ENCODE peak calls at places on chromosome 22, in eight cellular contexts. W, X, B, L, G, U, J and Y are unnamed samples.

GRCh38 chr22:29700949-29701927 is 18.6 kb upstream of the CABP7 start:
- DNase-seq in X (peak; percentile 77), J (peak; percentile 34), W (peak; percentile 55), U (peak; percentile 41), B (no peak), L (peak; percentile 46), G (no peak), Y (peak; percentile 65)

GRCh38 chr22:37979782-37980181 is 4.6 kb downstream of the SOX10 start:
- DNase-seq in W (no peak), L (no peak), X (peak; percentile 74), U (no peak), B (no peak), J (no peak), G (no peak), Y (no peak)

GRCh38 chr22:36311386-36312085 is 58.6 kb downstream of the APOL1 start:
- DNase-seq in U (no peak), X (no peak), G (peak; percentile 76), B (no peak), J (peak; percentile 37), W (no peak), L (no peak), Y (no peak)

GRCh38 chr22:41285441-41285819 is 557 bp downstream of the RANGAP1 start:
- DNase-seq in J (peak; percentile 96), B (peak; percentile 48), X (peak; percentile 69), W (peak; percentile 67), U (peak; percentile 91), L (peak; percentile 53), G (peak; percentile 95), Y (peak; percentile 74)

GRCh38 chr22:28674121-28674563 is 5.5 kb downstream of the TTC28 start:
- DNase-seq in L (no peak), J (peak; percentile 43), X (no peak), U (peak; percentile 69), W (no peak), G (peak; percentile 55), B (no peak), Y (peak; percentile 33)

GRCh38 chr22:38981005-38981658 is 1.0 kb upstream of the APOBEC3B start:
- DNase-seq in X (peak; percentile 66), B (no peak), G (no peak), U (peak; percentile 11), L (peak; percentile 55), W (peak; percentile 55), J (peak; percentile 31), Y (peak; percentile 33)

GRCh38 chr22:29938285-29938693 is 55.3 kb downstream of the MTMR3 start:
- DNase-seq in J (peak; percentile 8), W (no peak), B (no peak), X (no peak), L (no peak), G (no peak), U (no peak), Y (no peak)

GRCh38 chr22:29431986-29432385 is 6.4 kb upstream of the RFPL1 start:
- DNase-seq in X (peak; percentile 39), B (no peak), J (no peak), G (no peak), U (no peak), L (no peak), W (peak; percentile 25), Y (peak; percentile 52)

GRCh38 chr22:50399751-50400331 is 56.7 kb downstream of the PPP6R2 start:
- DNase-seq in U (peak; percentile 12), X (peak; percentile 75), B (peak; percentile 31), G (no peak), W (peak; percentile 53), L (peak; percentile 41), J (no peak), Y (peak; percentile 33)

GRCh38 chr22:39135092-39135896 is 17.2 kb downstream of the CBX7 start:
- DNase-seq in X (peak; percentile 87), W (peak; percentile 72), G (peak; percentile 69), B (peak; percentile 56), U (no peak), L (no peak), J (no peak), Y (no peak)

GRCh38 chr22:29435236-29435635 is 3.1 kb upstream of the RFPL1 start:
- DNase-seq in U (no peak), W (no peak), X (no peak), B (no peak), J (no peak), G (no peak), L (no peak), Y (no peak)

GRCh38 chr22:45344339-45344738 is 34.6 kb downstream of the FAM118A start:
- DNase-seq in J (no peak), L (no peak), U (no peak), W (peak; percentile 42), X (peak; percentile 48), B (no peak), G (no peak), Y (no peak)

GRCh38 chr22:46074771-46075551 is 75.4 kb upstream of the PPARA start:
- DNase-seq in J (no peak), U (no peak), W (no peak), G (no peak), L (no peak), X (no peak), B (peak; percentile 21), Y (peak; percentile 73)

GRCh38 chr22:26756675-26757293 is 99.4 kb downstream of the MIAT start:
- DNase-seq in G (peak; percentile 65), B (peak; percentile 70), J (peak; percentile 36), L (peak; percentile 37), X (peak; percentile 84), W (peak; percentile 63), U (no peak), Y (peak; percentile 5)

GRCh38 chr22:30628491-30628890 is 7.1 kb upstream of the SLC35E4 start:
- DNase-seq in L (no peak), U (no peak), X (no peak), B (no peak), G (no peak), J (no peak), W (no peak), Y (no peak)

GRCh38 chr22:21448627-21449416 is 18.4 kb upstream of the TMEM191C start:
- DNase-seq in G (peak; percentile 37), J (no peak), B (no peak), L (no peak), W (no peak), U (no peak), X (peak; percentile 1), Y (no peak)

GRCh38 chr22:24421428-24421931 is 5.9 kb upstream of the ADORA2A start:
- DNase-seq in X (peak; percentile 60), W (no peak), J (no peak), B (no peak), L (no peak), U (peak; percentile 44), G (no peak), Y (peak; percentile 44)

GRCh38 chr22:30301995-30302809 is 12.9 kb upstream of the CASTOR1 start:
- DNase-seq in L (peak; percentile 74), U (no peak), G (no peak), X (no peak), J (peak; percentile 59), W (no peak), B (no peak), Y (peak; percentile 34)

GRCh38 chr22:42814215-42814614 is 42.9 kb downstream of the ARFGAP3 start:
- DNase-seq in U (no peak), L (no peak), B (no peak), G (no peak), J (no peak), X (no peak), W (no peak), Y (peak; percentile 53)

GRCh38 chr22:50089231-50090140 is at the start of gene MOV10L1:
- DNase-seq in U (no peak), L (no peak), X (no peak), B (no peak), G (no peak), W (no peak), J (no peak), Y (no peak)

GRCh38 chr22:50252081-50253045 is 1.3 kb upstream of the HDAC10 start:
- DNase-seq in J (peak; percentile 52), G (peak; percentile 77), B (peak; percentile 78), W (peak; percentile 68), X (peak; percentile 83), L (peak; percentile 85), U (peak; percentile 74), Y (peak; percentile 78)

GRCh38 chr22:45966892-45967365 is 10.0 kb downstream of the WNT7B start:
- DNase-seq in J (no peak), U (no peak), L (no peak), X (peak; percentile 75), G (no peak), W (no peak), B (no peak), Y (no peak)

GRCh38 chr22:19998991-19999820 is 17.4 kb downstream of the ARVCF start:
- DNase-seq in X (no peak), J (no peak), W (no peak), L (no peak), B (peak; percentile 36), G (no peak), U (no peak), Y (no peak)

GRCh38 chr22:20464096-20464614 is 26.5 kb upstream of the SCARF2 start:
- DNase-seq in L (no peak), G (no peak), J (no peak), U (peak; percentile 81), B (no peak), X (no peak), W (no peak), Y (peak; percentile 27)

GRCh38 chr22:48520888-48521600 is 1306.6 kb downstream of the BRD1 start:
- DNase-seq in B (no peak), J (no peak), G (no peak), L (no peak), W (no peak), X (no peak), U (no peak), Y (no peak)
- H3K9me3 ChIP-seq in B (no peaks in the 10 kb centered on the region), J (peaks cover 76% of the 10 kb centered on the region), G (no peaks in the 10 kb centered on the region), L (no peaks in the 10 kb centered on the region), W (no peaks in the 10 kb centered on the region), X (no peaks in the 10 kb centered on the region), U (no peaks in the 10 kb centered on the region), Y (no peaks in the 10 kb centered on the region)

GRCh38 chr22:23184100-23184763 is 3.9 kb downstream of the BCR start:
- DNase-seq in L (no peak), B (no peak), J (no peak), G (no peak), U (no peak), X (no peak), W (no peak), Y (no peak)
- H3K4me3 ChIP-seq in L (peak overlapping the region; percentile 64), B (no peak overlapping the region), J (no peak overlapping the region), G (no peak overlapping the region), U (peak overlapping the region; percentile 69), X (peak overlapping the region; percentile 64), W (no peak overlapping the region), Y (no peak overlapping the region)

DNA sequence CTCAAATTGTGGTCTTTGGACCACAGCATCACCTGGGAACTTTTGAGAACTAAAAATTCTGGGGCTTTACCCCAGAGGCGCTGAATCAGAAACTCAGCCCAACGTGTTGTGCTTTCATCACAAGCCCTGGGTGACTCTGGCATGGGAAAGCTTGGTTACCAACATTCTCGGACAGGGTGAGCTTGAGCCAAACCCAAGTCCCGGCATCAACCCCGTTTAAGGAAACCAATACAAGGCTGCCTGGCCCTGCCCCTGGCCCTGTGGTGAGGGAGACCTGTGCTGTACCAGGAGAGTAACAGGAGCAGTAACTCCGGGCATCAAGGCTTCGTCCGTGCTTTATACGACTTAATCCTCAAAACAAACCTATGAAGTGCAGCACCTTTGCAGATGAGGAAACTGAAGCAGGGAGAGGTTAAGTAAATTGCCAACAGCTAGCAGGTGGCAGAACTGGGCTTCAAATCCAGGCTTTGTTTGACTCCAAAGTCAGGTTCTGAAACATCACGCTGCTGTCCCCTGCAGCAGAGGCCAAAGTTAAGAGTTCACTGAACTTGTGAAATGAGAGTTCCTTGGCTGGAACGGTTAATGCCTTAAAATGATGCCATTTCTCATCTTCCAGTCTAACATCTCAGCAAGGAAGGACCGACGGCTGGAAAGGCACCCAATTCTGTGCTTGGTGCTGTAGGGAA is 64.1 kb upstream of the BID start:
- DNase-seq in G (no peak), U (no peak), J (no peak), B (no peak), X (no peak), L (no peak), W (no peak), Y (no peak)
- H3K27ac ChIP-seq in G (no peak overlapping the region), U (no peak overlapping the region), J (no peak overlapping the region), B (no peak overlapping the region), X (no peak overlapping the region), L (no peak overlapping the region), W (peak overlapping the region; percentile 92), Y (no peak overlapping the region)

GRCh38 chr22:49044091-49044490 is 783.6 kb downstream of the BRD1 start:
- DNase-seq in U (no peak), J (no peak), G (no peak), X (no peak), B (no peak), L (no peak), W (no peak), Y (no peak)
- H3K9me3 ChIP-seq in U (no peaks in the 10 kb centered on the region), J (peaks cover 65% of the 10 kb centered on the region), G (no peaks in the 10 kb centered on the region), X (no peaks in the 10 kb centered on the region), B (no peaks in the 10 kb centered on the region), L (no peaks in the 10 kb centered on the region), W (no peaks in the 10 kb centered on the region), Y (no peaks in the 10 kb centered on the region)